ENCODE peak calls at places on chromosomes 4 and X, in ten cellular contexts. C, W, B, X, M, K, Q, R, H and U are unnamed samples.

GRCh38 chr4:5824635-5825034 is 68.3 kb downstream of the CRMP1 start:
- DNase-seq in B (peak), Q (no peak), M (peak), K (no peak), C (peak), X (peak), R (no peak), H (peak), W (peak), U (no peak)

GRCh38 chr4:29277381-29277780 is 1442.8 kb upstream of the PCDH7 start:
- DNase-seq in W (peak), M (peak), R (no peak), X (no peak), Q (no peak), K (no peak), C (peak), B (no peak), H (no peak), U (no peak)

GRCh38 chr4:187474238-187474637 is 521.3 kb upstream of the ZFP42 start:
- DNase-seq in Q (no peak), H (no peak), K (no peak), M (no peak), W (no peak), X (no peak), B (no peak), C (no peak), R (no peak), U (no peak)

GRCh38 chr4:23337292-23337691 is 552.6 kb downstream of the PPARGC1A start:
- DNase-seq in R (no peak), B (peak), M (no peak), C (no peak), K (peak), W (peak), X (no peak), H (peak), Q (no peak), U (no peak)

GRCh38 chr4:14149469-14150030 is 522.0 kb upstream of the BOD1L1 start:
- DNase-seq in B (no peak), M (no peak), Q (no peak), W (no peak), K (no peak), X (no peak), H (no peak), R (no peak), C (peak), U (no peak)

GRCh38 chr4:8278009-8278395 is 8.4 kb downstream of the HTRA3 start:
- DNase-seq in M (peak), K (no peak), W (no peak), X (no peak), H (no peak), C (peak), Q (no peak), B (no peak), R (no peak), U (no peak)

GRCh38 chrX:18973527-18974192 is 10.3 kb downstream of the PHKA2 start:
- DNase-seq in M (no peak), B (no peak), X (no peak), H (no peak), K (peak), R (no peak), Q (no peak), W (no peak), C (no peak), U (no peak)

GRCh38 chrX:154727418-154728323 is 23.2 kb downstream of the GAB3 start:
- DNase-seq in W (peak), K (peak), B (no peak), Q (peak), H (no peak), X (no peak), R (no peak), M (peak), C (peak), U (no peak)

GRCh38 chrX:38112566-38112965 is 106.2 kb downstream of the SYTL5 start:
- DNase-seq in K (no peak), M (no peak), Q (no peak), R (no peak), W (no peak), B (peak), X (no peak), H (no peak), C (no peak), U (no peak)

GRCh38 chr4:27692098-27692679 is 831.5 kb downstream of the STIM2 start:
- DNase-seq in K (peak), M (peak), W (peak), C (peak), H (peak), Q (no peak), X (peak), R (no peak), B (peak), U (no peak)
- TF ChIP-seq CTCF in K (no peak), M (peak), W (peak), C (peak), H (peak), Q (no peak), X (peak), R (peak), B (peak), U (no peak)

GRCh38 chr4:165383757-165384156 is 4.9 kb downstream of the CPE start:
- DNase-seq in H (no peak), M (no peak), C (peak), B (no peak), R (peak), W (peak), X (no peak), Q (no peak), K (no peak), U (no peak)

GRCh38 chr4:165384186-165384585 is 5.4 kb downstream of the CPE start:
- DNase-seq in R (no peak), M (no peak), W (no peak), X (no peak), B (no peak), Q (no peak), C (no peak), K (no peak), H (no peak), U (no peak)

GRCh38 chr4:165385124-165385523 is 6.3 kb downstream of the CPE start:
- DNase-seq in W (no peak), R (no peak), M (no peak), X (no peak), B (no peak), C (no peak), K (no peak), Q (no peak), H (no peak), U (no peak)

GRCh38 chr4:165382640-165383039 is 3.8 kb downstream of the CPE start:
- DNase-seq in K (no peak), M (no peak), C (no peak), B (no peak), H (no peak), X (no peak), Q (no peak), R (no peak), W (no peak), U (no peak)

DNA sequence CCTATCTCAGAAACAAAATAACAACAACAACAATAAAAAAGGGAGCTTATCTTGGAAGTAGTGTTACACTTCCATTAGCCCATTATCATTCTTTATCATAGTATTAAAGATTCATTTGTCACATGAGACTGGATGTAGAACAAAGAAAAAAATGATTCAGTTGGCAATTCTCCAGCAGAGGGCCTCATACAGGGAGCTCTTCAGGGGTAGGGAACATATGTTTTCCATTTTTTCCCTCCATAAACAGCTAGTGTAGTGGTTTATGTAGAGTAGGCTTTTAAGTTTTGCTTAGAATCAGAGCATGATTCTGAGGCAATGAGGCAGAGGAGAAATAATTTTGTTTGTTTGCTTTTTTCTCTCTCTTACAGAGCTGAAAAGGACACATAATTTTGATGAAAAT is 5.8 kb downstream of the CPE start:
- DNase-seq in W (no peak), X (no peak), R (no peak), M (no peak), K (no peak), H (no peak), C (peak), B (no peak), Q (no peak), U (no peak)
- TF ChIP-seq CTCF in W (no peak), X (no peak), R (no peak), M (no peak), K (no peak), H (no peak), C (no peak), B (peak), Q (no peak), U (no peak)

GRCh38 chrX:106959897-106960296 is 39.7 kb downstream of the CLDN2 start:
- DNase-seq in R (no peak), M (peak), X (no peak), B (no peak), W (peak), K (peak), C (peak), H (peak), Q (no peak), U (no peak)
- TF ChIP-seq CTCF in R (peak), M (peak), X (no peak), B (no peak), W (peak), K (no peak), C (peak), H (peak), Q (no peak), U (no peak)

GRCh38 chr4:180757927-180758326 is 1485.3 kb upstream of the TENM3 start:
- DNase-seq in X (no peak), M (no peak), K (no peak), B (no peak), W (no peak), C (no peak), Q (no peak), H (no peak), R (no peak), U (no peak)
- TF ChIP-seq CTCF in X (no peak), M (no peak), K (no peak), B (no peak), W (no peak), C (no peak), Q (no peak), H (no peak), R (no peak), U (no peak)

GRCh38 chr4:183636488-183636887 is 22.5 kb downstream of the RWDD4 start:
- DNase-seq in C (no peak), M (no peak), X (no peak), K (peak), Q (no peak), H (no peak), W (peak), R (no peak), B (no peak), U (no peak)
- TF ChIP-seq CTCF in C (no peak), M (no peak), X (no peak), K (no peak), Q (no peak), H (no peak), W (no peak), R (no peak), B (no peak), U (no peak)